ENCODE peak calls at places on chromosome 19, in nine cellular contexts. One of them, this sample, is unnamed.
A peak's percentile ranks its signal among the peaks of the same experiment; 100 is the strongest.

GRCh38 chr19:10911579-10912363 is 16.7 kb downstream of the YIPF2 start:
- ATAC-seq in upper lobe of left lung: no peak
- ATAC-seq in heart left ventricle: no peak
- ATAC-seq in activated naive CD8-positive, alpha-beta T cell treated with anti-CD3 and anti-CD28 coated beads, Interleukin-2, amount 10 ng/mL, durations not matched to agents 7 days and 5 days: no peak
- ATAC-seq in stimulated activated naive B cell treated with anti-CD40 and anti-IgM and Interleukin-4, amounts not matched to agents 10 μg/mL and 1 μg/mL and 100 μg/mL, for 72 hours: no peak
- ATAC-seq in CD8-positive, alpha-beta T cell: no peak
- ATAC-seq in T-cell: no peak
- ATAC-seq in HepG2: no peak
- ATAC-seq in gastroesophageal sphincter: no peak
- ATAC-seq in this sample: no peak

GRCh38 chr19:55811340-55811739 is 20.5 kb downstream of the NLRP11 start:
- ATAC-seq in HepG2: no peak
- ATAC-seq in gastroesophageal sphincter: no peak
- ATAC-seq in activated naive CD8-positive, alpha-beta T cell treated with anti-CD3 and anti-CD28 coated beads, Interleukin-2, amount 10 ng/mL, durations not matched to agents 7 days and 5 days: no peak
- ATAC-seq in CD8-positive, alpha-beta T cell: no peak
- ATAC-seq in T-cell: no peak
- ATAC-seq in upper lobe of left lung: no peak
- ATAC-seq in heart left ventricle: no peak
- ATAC-seq in stimulated activated naive B cell treated with anti-CD40 and anti-IgM and Interleukin-4, amounts not matched to agents 10 μg/mL and 1 μg/mL and 100 μg/mL, for 72 hours: no peak
- ATAC-seq in this sample: no peak

GRCh38 chr19:47755762-47756626 is 10.6 kb downstream of the NOP53 start:
- ATAC-seq in gastroesophageal sphincter: no peak
- ATAC-seq in heart left ventricle: no peak
- ATAC-seq in stimulated activated naive B cell treated with anti-CD40 and anti-IgM and Interleukin-4, amounts not matched to agents 10 μg/mL and 1 μg/mL and 100 μg/mL, for 72 hours: no peak
- ATAC-seq in activated naive CD8-positive, alpha-beta T cell treated with anti-CD3 and anti-CD28 coated beads, Interleukin-2, amount 10 ng/mL, durations not matched to agents 7 days and 5 days: no peak
- ATAC-seq in CD8-positive, alpha-beta T cell: no peak
- ATAC-seq in HepG2: no peak
- ATAC-seq in T-cell: no peak
- ATAC-seq in upper lobe of left lung: no peak
- ATAC-seq in this sample: no peak

GRCh38 chr19:39971380-39971841 is 446 bp downstream of the PSMC4 start:
- ATAC-seq in HepG2: no peak
- ATAC-seq in upper lobe of left lung: peak; percentile 1
- ATAC-seq in stimulated activated naive B cell treated with anti-CD40 and anti-IgM and Interleukin-4, amounts not matched to agents 10 μg/mL and 1 μg/mL and 100 μg/mL, for 72 hours: peak; percentile 0
- ATAC-seq in CD8-positive, alpha-beta T cell: no peak
- ATAC-seq in activated naive CD8-positive, alpha-beta T cell treated with anti-CD3 and anti-CD28 coated beads, Interleukin-2, amount 10 ng/mL, durations not matched to agents 7 days and 5 days: no peak
- ATAC-seq in gastroesophageal sphincter: no peak
- ATAC-seq in heart left ventricle: no peak
- ATAC-seq in T-cell: no peak
- ATAC-seq in this sample: peak; percentile 0

GRCh38 chr19:7992575-7992974 is 12.9 kb downstream of the ELAVL1 start:
- ATAC-seq in stimulated activated naive B cell treated with anti-CD40 and anti-IgM and Interleukin-4, amounts not matched to agents 10 μg/mL and 1 μg/mL and 100 μg/mL, for 72 hours: no peak
- ATAC-seq in upper lobe of left lung: no peak
- ATAC-seq in heart left ventricle: no peak
- ATAC-seq in activated naive CD8-positive, alpha-beta T cell treated with anti-CD3 and anti-CD28 coated beads, Interleukin-2, amount 10 ng/mL, durations not matched to agents 7 days and 5 days: no peak
- ATAC-seq in HepG2: no peak
- ATAC-seq in CD8-positive, alpha-beta T cell: no peak
- ATAC-seq in gastroesophageal sphincter: no peak
- ATAC-seq in T-cell: no peak
- ATAC-seq in this sample: no peak

GRCh38 chr19:39671739-39672363 is 16.1 kb downstream of the LGALS16 start:
- ATAC-seq in CD8-positive, alpha-beta T cell: peak; percentile 78
- ATAC-seq in heart left ventricle: no peak
- ATAC-seq in stimulated activated naive B cell treated with anti-CD40 and anti-IgM and Interleukin-4, amounts not matched to agents 10 μg/mL and 1 μg/mL and 100 μg/mL, for 72 hours: peak; percentile 92
- ATAC-seq in HepG2: peak; percentile 75
- ATAC-seq in T-cell: peak; percentile 74
- ATAC-seq in upper lobe of left lung: no peak
- ATAC-seq in activated naive CD8-positive, alpha-beta T cell treated with anti-CD3 and anti-CD28 coated beads, Interleukin-2, amount 10 ng/mL, durations not matched to agents 7 days and 5 days: peak; percentile 74
- ATAC-seq in gastroesophageal sphincter: no peak
- ATAC-seq in this sample: peak; percentile 66

GRCh38 chr19:10289167-10289835 is 451 bp upstream of the ICAM5 start:
- ATAC-seq in upper lobe of left lung: peak; percentile 1
- ATAC-seq in gastroesophageal sphincter: no peak
- ATAC-seq in stimulated activated naive B cell treated with anti-CD40 and anti-IgM and Interleukin-4, amounts not matched to agents 10 μg/mL and 1 μg/mL and 100 μg/mL, for 72 hours: peak; percentile 46
- ATAC-seq in activated naive CD8-positive, alpha-beta T cell treated with anti-CD3 and anti-CD28 coated beads, Interleukin-2, amount 10 ng/mL, durations not matched to agents 7 days and 5 days: peak; percentile 28
- ATAC-seq in CD8-positive, alpha-beta T cell: peak; percentile 67
- ATAC-seq in heart left ventricle: no peak
- ATAC-seq in T-cell: peak; percentile 53
- ATAC-seq in HepG2: peak; percentile 6
- ATAC-seq in this sample: peak; percentile 2

GRCh38 chr19:34838248-34838647 is 65.2 kb upstream of the ZNF599 start:
- ATAC-seq in gastroesophageal sphincter: no peak
- ATAC-seq in CD8-positive, alpha-beta T cell: no peak
- ATAC-seq in T-cell: peak; percentile 40
- ATAC-seq in upper lobe of left lung: no peak
- ATAC-seq in stimulated activated naive B cell treated with anti-CD40 and anti-IgM and Interleukin-4, amounts not matched to agents 10 μg/mL and 1 μg/mL and 100 μg/mL, for 72 hours: peak; percentile 14
- ATAC-seq in activated naive CD8-positive, alpha-beta T cell treated with anti-CD3 and anti-CD28 coated beads, Interleukin-2, amount 10 ng/mL, durations not matched to agents 7 days and 5 days: no peak
- ATAC-seq in HepG2: peak; percentile 55
- ATAC-seq in heart left ventricle: peak; percentile 43
- ATAC-seq in this sample: no peak

GRCh38 chr19:41998246-41999020 is 4.4 kb upstream of the ATP1A3 start:
- ATAC-seq in heart left ventricle: no peak
- ATAC-seq in gastroesophageal sphincter: peak; percentile 40
- ATAC-seq in upper lobe of left lung: no peak
- ATAC-seq in activated naive CD8-positive, alpha-beta T cell treated with anti-CD3 and anti-CD28 coated beads, Interleukin-2, amount 10 ng/mL, durations not matched to agents 7 days and 5 days: no peak
- ATAC-seq in HepG2: peak; percentile 57
- ATAC-seq in CD8-positive, alpha-beta T cell: no peak
- ATAC-seq in T-cell: no peak
- ATAC-seq in stimulated activated naive B cell treated with anti-CD40 and anti-IgM and Interleukin-4, amounts not matched to agents 10 μg/mL and 1 μg/mL and 100 μg/mL, for 72 hours: peak; percentile 27
- ATAC-seq in this sample: peak; percentile 11

GRCh38 chr19:23787106-23787505 is 28.4 kb upstream of the ZNF681 start:
- ATAC-seq in HepG2: no peak
- ATAC-seq in heart left ventricle: no peak
- ATAC-seq in activated naive CD8-positive, alpha-beta T cell treated with anti-CD3 and anti-CD28 coated beads, Interleukin-2, amount 10 ng/mL, durations not matched to agents 7 days and 5 days: no peak
- ATAC-seq in stimulated activated naive B cell treated with anti-CD40 and anti-IgM and Interleukin-4, amounts not matched to agents 10 μg/mL and 1 μg/mL and 100 μg/mL, for 72 hours: no peak
- ATAC-seq in gastroesophageal sphincter: no peak
- ATAC-seq in T-cell: no peak
- ATAC-seq in CD8-positive, alpha-beta T cell: no peak
- ATAC-seq in upper lobe of left lung: no peak
- ATAC-seq in this sample: peak; percentile 87

GRCh38 chr19:5823579-5824281 is 15.8 kb downstream of the FUT6 start:
- ATAC-seq in activated naive CD8-positive, alpha-beta T cell treated with anti-CD3 and anti-CD28 coated beads, Interleukin-2, amount 10 ng/mL, durations not matched to agents 7 days and 5 days: no peak
- ATAC-seq in HepG2: peak; percentile 50
- ATAC-seq in T-cell: no peak
- ATAC-seq in CD8-positive, alpha-beta T cell: no peak
- ATAC-seq in gastroesophageal sphincter: no peak
- ATAC-seq in heart left ventricle: no peak
- ATAC-seq in stimulated activated naive B cell treated with anti-CD40 and anti-IgM and Interleukin-4, amounts not matched to agents 10 μg/mL and 1 μg/mL and 100 μg/mL, for 72 hours: no peak
- ATAC-seq in upper lobe of left lung: no peak
- ATAC-seq in this sample: peak; percentile 11

GRCh38 chr19:14002571-14003278 is 3.4 kb downstream of the RFX1 start:
- ATAC-seq in T-cell: no peak
- ATAC-seq in activated naive CD8-positive, alpha-beta T cell treated with anti-CD3 and anti-CD28 coated beads, Interleukin-2, amount 10 ng/mL, durations not matched to agents 7 days and 5 days: peak; percentile 18
- ATAC-seq in gastroesophageal sphincter: no peak
- ATAC-seq in HepG2: no peak
- ATAC-seq in upper lobe of left lung: no peak
- ATAC-seq in CD8-positive, alpha-beta T cell: no peak
- ATAC-seq in stimulated activated naive B cell treated with anti-CD40 and anti-IgM and Interleukin-4, amounts not matched to agents 10 μg/mL and 1 μg/mL and 100 μg/mL, for 72 hours: no peak
- ATAC-seq in heart left ventricle: no peak
- ATAC-seq in this sample: no peak

GRCh38 chr19:40143612-40144011 is 47.6 kb upstream of the MAP3K10 start:
- ATAC-seq in heart left ventricle: peak; percentile 57
- ATAC-seq in gastroesophageal sphincter: no peak
- ATAC-seq in HepG2: no peak
- ATAC-seq in stimulated activated naive B cell treated with anti-CD40 and anti-IgM and Interleukin-4, amounts not matched to agents 10 μg/mL and 1 μg/mL and 100 μg/mL, for 72 hours: peak; percentile 73
- ATAC-seq in upper lobe of left lung: no peak
- ATAC-seq in activated naive CD8-positive, alpha-beta T cell treated with anti-CD3 and anti-CD28 coated beads, Interleukin-2, amount 10 ng/mL, durations not matched to agents 7 days and 5 days: peak; percentile 62
- ATAC-seq in T-cell: peak; percentile 46
- ATAC-seq in CD8-positive, alpha-beta T cell: peak; percentile 59
- ATAC-seq in this sample: no peak

GRCh38 chr19:47766359-47766620 is 12.2 kb upstream of the SELENOW start:
- ATAC-seq in heart left ventricle: no peak
- ATAC-seq in gastroesophageal sphincter: no peak
- ATAC-seq in upper lobe of left lung: no peak
- ATAC-seq in stimulated activated naive B cell treated with anti-CD40 and anti-IgM and Interleukin-4, amounts not matched to agents 10 μg/mL and 1 μg/mL and 100 μg/mL, for 72 hours: no peak
- ATAC-seq in T-cell: no peak
- ATAC-seq in activated naive CD8-positive, alpha-beta T cell treated with anti-CD3 and anti-CD28 coated beads, Interleukin-2, amount 10 ng/mL, durations not matched to agents 7 days and 5 days: no peak
- ATAC-seq in HepG2: no peak
- ATAC-seq in CD8-positive, alpha-beta T cell: no peak
- ATAC-seq in this sample: no peak

GRCh38 chr19:12789098-12789903 is 2.0 kb upstream of the JUNB start:
- ATAC-seq in activated naive CD8-positive, alpha-beta T cell treated with anti-CD3 and anti-CD28 coated beads, Interleukin-2, amount 10 ng/mL, durations not matched to agents 7 days and 5 days: no peak
- ATAC-seq in stimulated activated naive B cell treated with anti-CD40 and anti-IgM and Interleukin-4, amounts not matched to agents 10 μg/mL and 1 μg/mL and 100 μg/mL, for 72 hours: no peak
- ATAC-seq in upper lobe of left lung: no peak
- ATAC-seq in T-cell: no peak
- ATAC-seq in gastroesophageal sphincter: no peak
- ATAC-seq in heart left ventricle: no peak
- ATAC-seq in HepG2: peak; percentile 14
- ATAC-seq in CD8-positive, alpha-beta T cell: no peak
- ATAC-seq in this sample: no peak

GRCh38 chr19:47227347-47228167 is 3.4 kb downstream of the BBC3 start:
- ATAC-seq in stimulated activated naive B cell treated with anti-CD40 and anti-IgM and Interleukin-4, amounts not matched to agents 10 μg/mL and 1 μg/mL and 100 μg/mL, for 72 hours: peak; percentile 26
- ATAC-seq in heart left ventricle: peak; percentile 67
- ATAC-seq in upper lobe of left lung: peak; percentile 71
- ATAC-seq in HepG2: peak; percentile 16
- ATAC-seq in CD8-positive, alpha-beta T cell: no peak
- ATAC-seq in gastroesophageal sphincter: peak; percentile 58
- ATAC-seq in activated naive CD8-positive, alpha-beta T cell treated with anti-CD3 and anti-CD28 coated beads, Interleukin-2, amount 10 ng/mL, durations not matched to agents 7 days and 5 days: no peak
- ATAC-seq in T-cell: no peak
- ATAC-seq in this sample: no peak

GRCh38 chr19:16429066-16429758 is 42.6 kb downstream of the EPS15L1 start:
- ATAC-seq in upper lobe of left lung: peak; percentile 29
- ATAC-seq in T-cell: peak; percentile 61
- ATAC-seq in HepG2: no peak
- ATAC-seq in CD8-positive, alpha-beta T cell: no peak
- ATAC-seq in gastroesophageal sphincter: peak; percentile 70
- ATAC-seq in stimulated activated naive B cell treated with anti-CD40 and anti-IgM and Interleukin-4, amounts not matched to agents 10 μg/mL and 1 μg/mL and 100 μg/mL, for 72 hours: no peak
- ATAC-seq in activated naive CD8-positive, alpha-beta T cell treated with anti-CD3 and anti-CD28 coated beads, Interleukin-2, amount 10 ng/mL, durations not matched to agents 7 days and 5 days: peak; percentile 39
- ATAC-seq in heart left ventricle: peak; percentile 90
- ATAC-seq in this sample: peak; percentile 96

GRCh38 chr19:35100588-35101533 is 14.8 kb upstream of the FXYD3 start:
- ATAC-seq in heart left ventricle: no peak
- ATAC-seq in HepG2: peak; percentile 58
- ATAC-seq in upper lobe of left lung: no peak
- ATAC-seq in CD8-positive, alpha-beta T cell: no peak
- ATAC-seq in T-cell: no peak
- ATAC-seq in activated naive CD8-positive, alpha-beta T cell treated with anti-CD3 and anti-CD28 coated beads, Interleukin-2, amount 10 ng/mL, durations not matched to agents 7 days and 5 days: no peak
- ATAC-seq in stimulated activated naive B cell treated with anti-CD40 and anti-IgM and Interleukin-4, amounts not matched to agents 10 μg/mL and 1 μg/mL and 100 μg/mL, for 72 hours: no peak
- ATAC-seq in gastroesophageal sphincter: no peak
- ATAC-seq in this sample: no peak

GRCh38 chr19:45169602-45170001 is 8.4 kb downstream of the TRAPPC6A start:
- ATAC-seq in activated naive CD8-positive, alpha-beta T cell treated with anti-CD3 and anti-CD28 coated beads, Interleukin-2, amount 10 ng/mL, durations not matched to agents 7 days and 5 days: no peak
- ATAC-seq in gastroesophageal sphincter: no peak
- ATAC-seq in T-cell: no peak
- ATAC-seq in HepG2: no peak
- ATAC-seq in CD8-positive, alpha-beta T cell: no peak
- ATAC-seq in stimulated activated naive B cell treated with anti-CD40 and anti-IgM and Interleukin-4, amounts not matched to agents 10 μg/mL and 1 μg/mL and 100 μg/mL, for 72 hours: no peak
- ATAC-seq in heart left ventricle: no peak
- ATAC-seq in upper lobe of left lung: no peak
- ATAC-seq in this sample: no peak

GRCh38 chr19:33558846-33559245 is 37.3 kb upstream of the PEPD start:
- ATAC-seq in activated naive CD8-positive, alpha-beta T cell treated with anti-CD3 and anti-CD28 coated beads, Interleukin-2, amount 10 ng/mL, durations not matched to agents 7 days and 5 days: no peak
- ATAC-seq in CD8-positive, alpha-beta T cell: no peak
- ATAC-seq in gastroesophageal sphincter: no peak
- ATAC-seq in HepG2: no peak
- ATAC-seq in T-cell: no peak
- ATAC-seq in upper lobe of left lung: no peak
- ATAC-seq in heart left ventricle: no peak
- ATAC-seq in stimulated activated naive B cell treated with anti-CD40 and anti-IgM and Interleukin-4, amounts not matched to agents 10 μg/mL and 1 μg/mL and 100 μg/mL, for 72 hours: no peak
- ATAC-seq in this sample: peak; percentile 40

GRCh38 chr19:12126707-12127106 is 13.4 kb downstream of the ZNF20 start:
- ATAC-seq in CD8-positive, alpha-beta T cell: no peak
- ATAC-seq in HepG2: peak; percentile 70
- ATAC-seq in heart left ventricle: no peak
- ATAC-seq in upper lobe of left lung: no peak
- ATAC-seq in stimulated activated naive B cell treated with anti-CD40 and anti-IgM and Interleukin-4, amounts not matched to agents 10 μg/mL and 1 μg/mL and 100 μg/mL, for 72 hours: peak; percentile 34
- ATAC-seq in activated naive CD8-positive, alpha-beta T cell treated with anti-CD3 and anti-CD28 coated beads, Interleukin-2, amount 10 ng/mL, durations not matched to agents 7 days and 5 days: no peak
- ATAC-seq in gastroesophageal sphincter: no peak
- ATAC-seq in T-cell: no peak
- ATAC-seq in this sample: no peak

GRCh38 chr19:16383584-16384161 is 59.0 kb downstream of the KLF2 start:
- ATAC-seq in heart left ventricle: peak; percentile 3
- ATAC-seq in upper lobe of left lung: no peak
- ATAC-seq in activated naive CD8-positive, alpha-beta T cell treated with anti-CD3 and anti-CD28 coated beads, Interleukin-2, amount 10 ng/mL, durations not matched to agents 7 days and 5 days: no peak
- ATAC-seq in gastroesophageal sphincter: no peak
- ATAC-seq in stimulated activated naive B cell treated with anti-CD40 and anti-IgM and Interleukin-4, amounts not matched to agents 10 μg/mL and 1 μg/mL and 100 μg/mL, for 72 hours: peak; percentile 73
- ATAC-seq in CD8-positive, alpha-beta T cell: no peak
- ATAC-seq in HepG2: no peak
- ATAC-seq in T-cell: peak; percentile 9
- ATAC-seq in this sample: peak; percentile 19

GRCh38 chr19:36182612-36183454 is 30.6 kb upstream of the COX7A1 start:
- ATAC-seq in stimulated activated naive B cell treated with anti-CD40 and anti-IgM and Interleukin-4, amounts not matched to agents 10 μg/mL and 1 μg/mL and 100 μg/mL, for 72 hours: no peak
- ATAC-seq in gastroesophageal sphincter: no peak
- ATAC-seq in T-cell: no peak
- ATAC-seq in heart left ventricle: peak; percentile 60
- ATAC-seq in upper lobe of left lung: no peak
- ATAC-seq in CD8-positive, alpha-beta T cell: no peak
- ATAC-seq in activated naive CD8-positive, alpha-beta T cell treated with anti-CD3 and anti-CD28 coated beads, Interleukin-2, amount 10 ng/mL, durations not matched to agents 7 days and 5 days: no peak
- ATAC-seq in HepG2: no peak
- ATAC-seq in this sample: peak; percentile 57